ENCODE peak calls at places on chromosomes 7 and 10, in eight cellular contexts. I is pancreas; T is ovary; X is PC-9; B is lower lobe of right lung; F is PC-3; K is CD8-positive, alpha-beta T cell; S is IMR-90. G is an unnamed sample.

GRCh38 chr7:87935373-87935706 is 1.3 kb downstream of the ADAM22 start:
- DNase-seq in I (no peak), T (no peak), X (no peak), B (no peak), F (no peak), K (no peak), S (no peak), G (no peak)

GRCh38 chr10:121514141-121514865 is 83.9 kb downstream of the FGFR2 start:
- DNase-seq in I (no peak), T (no peak), X (no peak), B (no peak), F (no peak), K (no peak), S (no peak), G (no peak)

GRCh38 chr7:13742126-13742525 is 247.3 kb downstream of the ETV1 start:
- DNase-seq in I (no peak), T (no peak), X (peak; percentile 65), B (no peak), F (peak; percentile 90), K (no peak), S (peak; percentile 28), G (no peak)

GRCh38 chr7:71325151-71325550 is 193.2 kb downstream of the GALNT17 start:
- DNase-seq in I (no peak), T (no peak), X (no peak), B (no peak), F (no peak), K (no peak), S (no peak), G (no peak)

GRCh38 chr7:101216860-101217387 is 457 bp downstream of the PLOD3 start:
- DNase-seq in I (no peak), T (no peak), X (no peak), B (no peak), F (no peak), K (no peak), S (no peak), G (no peak)

GRCh38 chr7:134179321-134179720 is 52.2 kb downstream of the LRGUK start:
- DNase-seq in I (no peak), T (no peak), X (no peak), B (no peak), F (no peak), K (no peak), S (no peak), G (no peak)

GRCh38 chr10:14032406-14032998 is 298.2 kb downstream of the FRMD4A start:
- DNase-seq in I (no peak), T (no peak), X (peak; percentile 13), B (peak; percentile 52), F (no peak), K (peak; percentile 55), S (no peak), G (no peak)

GRCh38 chr10:37289833-37290464 is 164.6 kb downstream of the ANKRD30A start:
- DNase-seq in I (no peak), T (no peak), X (no peak), B (no peak), F (peak; percentile 99), K (no peak), S (no peak), G (no peak)

GRCh38 chr7:159193543-159193942 is 48.9 kb upstream of the VIPR2 start:
- DNase-seq in I (no peak), T (no peak), X (no peak), B (no peak), F (no peak), K (no peak), S (no peak), G (no peak)

GRCh38 chr10:24299587-24300258 is 90.8 kb downstream of the KIAA1217 start:
- DNase-seq in I (no peak), T (no peak), X (peak; percentile 6), B (no peak), F (peak; percentile 82), K (no peak), S (peak; percentile 72), G (no peak)

GRCh38 chr7:36810032-36810431 is 85.7 kb upstream of the AOAH start:
- DNase-seq in I (no peak), T (no peak), X (no peak), B (no peak), F (no peak), K (no peak), S (no peak), G (no peak)

GRCh38 chr10:132728741-132729140 is 57.2 kb downstream of the NKX6-2 start:
- DNase-seq in I (no peak), T (no peak), X (no peak), B (no peak), F (no peak), K (no peak), S (no peak), G (no peak)
- TF ChIP-seq CTCF in I (no peak), T (no peak), X (no peak), B (no peak), F (no peak), K (no peak), S (no peak), G (no peak)

GRCh38 chr7:26169271-26169670 is 17.3 kb downstream of the NFE2L3 start:
- DNase-seq in I (no peak), T (no peak), X (no peak), B (no peak), F (peak; percentile 17), K (no peak), S (no peak), G (no peak)

GRCh38 chr7:26165950-26166680 is 14.1 kb downstream of the NFE2L3 start:
- DNase-seq in I (no peak), T (no peak), X (no peak), B (no peak), F (no peak), K (no peak), S (no peak), G (no peak)

GRCh38 chr7:26166681-26167266 is 14.8 kb downstream of the NFE2L3 start:
- DNase-seq in I (no peak), T (no peak), X (peak; percentile 58), B (no peak), F (peak; percentile 45), K (no peak), S (no peak), G (no peak)

GRCh38 chr7:26168458-26169023 is 16.5 kb downstream of the NFE2L3 start:
- DNase-seq in I (no peak), T (no peak), X (no peak), B (no peak), F (no peak), K (no peak), S (no peak), G (no peak)

DNA sequence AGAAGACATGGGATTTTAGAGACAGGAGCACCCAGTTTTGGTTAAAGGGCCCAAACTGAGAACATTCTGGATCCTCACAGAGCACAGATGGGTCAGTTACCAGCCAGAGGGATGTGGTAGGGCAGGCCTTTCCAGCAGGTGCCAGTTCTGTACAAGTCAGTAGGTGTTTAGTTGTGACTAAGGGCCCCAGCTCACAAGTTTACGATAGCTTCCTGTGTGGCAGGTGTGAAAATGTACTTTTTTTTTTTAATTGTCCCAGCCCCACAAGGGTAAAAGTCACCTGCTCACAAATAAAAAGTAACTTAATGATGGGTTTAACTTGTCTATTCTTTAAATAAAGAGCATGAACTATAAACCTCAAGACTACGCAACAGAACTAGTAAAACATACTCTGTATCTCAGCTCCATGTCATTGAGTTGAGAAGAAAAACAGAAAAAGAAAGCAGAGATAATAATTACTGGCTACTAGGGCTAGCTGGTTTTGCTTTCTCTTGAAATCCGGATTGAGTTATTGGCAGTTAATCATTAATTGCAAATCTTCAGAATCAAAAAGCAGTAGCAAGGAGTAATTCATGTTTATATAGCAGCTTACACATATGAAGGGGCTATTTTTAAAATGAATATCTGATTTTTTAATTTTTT is 15.4 kb downstream of the NFE2L3 start:
- DNase-seq in I (no peak), T (no peak), X (no peak), B (no peak), F (no peak), K (peak; percentile 54), S (no peak), G (no peak)
- H3K27ac ChIP-seq in I (no peak overlapping the region), T (no peak overlapping the region), X (peak overlapping the region; percentile 86), B (no peak overlapping the region), F (no peak overlapping the region), K (no peak overlapping the region), S (no peak overlapping the region), G (no peak overlapping the region)

DNA sequence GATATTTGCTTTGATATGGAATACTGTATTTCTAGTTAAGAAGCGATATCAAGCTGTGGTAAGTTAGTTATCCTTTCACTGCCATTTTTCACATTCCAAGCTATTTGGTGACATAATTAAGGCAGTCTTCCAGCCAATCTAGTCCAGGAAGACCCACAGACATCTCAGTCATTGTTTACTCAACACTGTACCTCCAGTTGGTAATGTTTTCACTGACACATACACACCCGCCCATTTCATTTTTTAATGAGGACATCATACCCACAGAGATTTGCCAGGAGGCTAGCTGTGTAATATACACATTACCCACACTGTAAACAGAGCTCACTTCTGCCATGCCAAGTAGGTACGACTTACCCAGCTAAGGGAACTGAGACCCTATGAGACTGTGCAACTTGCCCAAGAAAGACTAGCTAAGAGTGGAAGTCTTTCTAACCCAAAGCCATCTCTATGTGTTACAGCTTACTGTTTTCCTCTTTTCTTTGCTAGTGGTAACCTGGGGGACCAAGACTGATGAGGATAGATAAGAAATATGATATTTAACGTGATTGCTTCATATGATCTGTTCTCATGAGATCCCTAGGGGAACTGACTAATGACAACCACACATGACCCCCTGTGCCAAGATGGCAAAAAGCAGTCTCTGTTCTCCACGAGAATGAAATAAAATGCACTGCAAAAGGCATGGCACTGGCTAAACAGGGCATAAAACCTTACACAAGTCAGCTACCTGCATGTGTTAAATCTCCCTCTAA is 179.0 kb downstream of the DGKI start:
- DNase-seq in I (no peak), T (no peak), X (peak; percentile 47), B (no peak), F (peak; percentile 90), K (no peak), S (peak; percentile 88), G (no peak)
- H3K4me3 ChIP-seq in I (no peak overlapping the region), T (no peak overlapping the region), X (no peak overlapping the region), B (no peak overlapping the region), F (no peak overlapping the region), K (no peak overlapping the region), S (no peak overlapping the region), G (no peak overlapping the region)

GRCh38 chr7:47337021-47337492 is 244.9 kb downstream of the TNS3 start:
- DNase-seq in I (no peak), T (no peak), X (no peak), B (no peak), F (no peak), K (no peak), S (no peak), G (no peak)

GRCh38 chr7:47338031-47338430 is 243.9 kb downstream of the TNS3 start:
- DNase-seq in I (no peak), T (no peak), X (no peak), B (no peak), F (no peak), K (no peak), S (peak; percentile 55), G (no peak)

GRCh38 chr7:47335557-47336177 is 246.2 kb downstream of the TNS3 start:
- DNase-seq in I (no peak), T (no peak), X (no peak), B (no peak), F (no peak), K (no peak), S (no peak), G (no peak)

GRCh38 chr7:47336178-47337020 is 245.5 kb downstream of the TNS3 start:
- DNase-seq in I (no peak), T (peak; percentile 39), X (no peak), B (no peak), F (no peak), K (no peak), S (peak; percentile 81), G (no peak)

GRCh38 chr7:47337531-47337930 is 244.4 kb downstream of the TNS3 start:
- DNase-seq in I (no peak), T (no peak), X (no peak), B (no peak), F (no peak), K (no peak), S (no peak), G (no peak)
- TF ChIP-seq CTCF in I (no peak), T (no peak), X (no peak), B (no peak), F (peak; percentile 16), K (no peak), S (no peak), G (no peak)

G was measured in transverse colon.